ENCODE peak calls at places on chromosomes 4 and X, in ten cellular contexts. V is EH; R is T-cell; W is WTC11; D is fibroblast of gingiva; J is effector memory CD4-positive, alpha-beta T cell; G is stimulated activated CD4-positive, alpha-beta T cell treated with anti-CD3 and anti-CD28 coated beads, Interleukin-1b, Interleukin-23, amount 100 ng/mL, for 24 hours; X is fibroblast of pulmonary artery; U is CD4-positive, alpha-beta T cell; L is Right ventricle myocardium superior. N is an unnamed sample.

GRCh38 chr4:185566425-185566824 is 31.1 kb upstream of the PDLIM3 start:
- DNase-seq in V (no peak), R (no peak), W (no peak), D (no peak), J (no peak), G (no peak), X (peak), U (no peak), L (peak), N (peak)

GRCh38 chr4:163548481-163549243 is 54.2 kb downstream of the TMA16 start:
- DNase-seq in V (peak), R (no peak), W (no peak), D (peak), J (no peak), G (no peak), X (peak), U (no peak), L (no peak), N (no peak)

GRCh38 chr4:152094851-152095700 is 334.3 kb upstream of the GATB start:
- DNase-seq in V (peak), R (no peak), W (no peak), D (no peak), J (no peak), G (no peak), X (peak), U (no peak), L (no peak), N (no peak)

GRCh38 chrX:73398185-73398914 is 48.5 kb upstream of the CDX4 start:
- DNase-seq in V (no peak), R (no peak), W (no peak), D (no peak), J (no peak), G (no peak), X (no peak), U (no peak), L (no peak), N (no peak)

GRCh38 chr4:41611881-41612871 is 74.2 kb downstream of the LIMCH1 start:
- DNase-seq in V (peak), R (no peak), W (peak), D (no peak), J (no peak), G (no peak), X (peak), U (no peak), L (peak), N (peak)

GRCh38 chr4:100372432-100372831 is 145.4 kb downstream of the EMCN start:
- DNase-seq in V (peak), R (no peak), W (peak), D (no peak), J (no peak), G (no peak), X (peak), U (no peak), L (no peak), N (no peak)

GRCh38 chrX:136221851-136222513 is 29.2 kb downstream of the MAP7D3 start:
- DNase-seq in V (peak), R (no peak), W (no peak), D (no peak), J (no peak), G (no peak), X (no peak), U (no peak), L (no peak), N (no peak)

GRCh38 chrX:128975716-128976115 is 547.6 kb downstream of the SMARCA1 start:
- DNase-seq in V (no peak), R (no peak), W (peak), D (no peak), J (no peak), G (no peak), X (peak), U (no peak), L (no peak), N (no peak)

GRCh38 chr4:23788460-23788859 is 101.4 kb downstream of the PPARGC1A start:
- DNase-seq in V (peak), R (no peak), W (no peak), D (no peak), J (no peak), G (no peak), X (peak), U (no peak), L (no peak), N (no peak)

GRCh38 chrX:1477801-1478458 is 25.2 kb upstream of the ASMTL start:
- DNase-seq in V (peak), R (no peak), W (no peak), D (no peak), J (no peak), G (no peak), X (no peak), U (no peak), L (no peak), N (no peak)

GRCh38 chrX:30141966-30142365 is 73.4 kb upstream of the MAGEB2 start:
- DNase-seq in V (peak), R (no peak), W (peak), D (peak), J (no peak), G (no peak), X (peak), U (no peak), L (no peak), N (no peak)

GRCh38 chr4:114673306-114673705 is 74.7 kb downstream of the UGT8 start:
- DNase-seq in V (no peak), R (no peak), W (no peak), D (no peak), J (no peak), G (no peak), X (no peak), U (no peak), L (no peak), N (no peak)

GRCh38 chrX:18895157-18895952 is 88.6 kb downstream of the PHKA2 start:
- DNase-seq in V (no peak), R (no peak), W (no peak), D (peak), J (no peak), G (no peak), X (peak), U (no peak), L (peak), N (no peak)

GRCh38 chr4:13164783-13165371 is 319.3 kb downstream of the RAB28 start:
- DNase-seq in V (no peak), R (no peak), W (no peak), D (no peak), J (no peak), G (no peak), X (no peak), U (no peak), L (no peak), N (no peak)

GRCh38 chr4:84279678-84280077 is 219.4 kb downstream of the NKX6-1 start:
- DNase-seq in V (peak), R (no peak), W (no peak), D (peak), J (no peak), G (no peak), X (no peak), U (no peak), L (no peak), N (no peak)

GRCh38 chrX:48560681-48561080 is 13.6 kb upstream of the RBM3 start:
- DNase-seq in V (no peak), R (no peak), W (no peak), D (no peak), J (no peak), G (no peak), X (no peak), U (no peak), L (no peak), N (no peak)

GRCh38 chrX:8987672-8988250 is 46.2 kb downstream of the FAM9B start:
- DNase-seq in V (no peak), R (peak), W (no peak), D (no peak), J (peak), G (no peak), X (no peak), U (peak), L (no peak), N (no peak)

GRCh38 chrX:20225488-20225833 is 41.2 kb downstream of the RPS6KA3 start:
- DNase-seq in V (no peak), R (no peak), W (no peak), D (no peak), J (no peak), G (no peak), X (no peak), U (no peak), L (no peak), N (no peak)

GRCh38 chr4:173318648-173319211 is 15.4 kb downstream of the HMGB2 start:
- DNase-seq in V (peak), R (no peak), W (no peak), D (peak), J (no peak), G (no peak), X (peak), U (no peak), L (no peak), N (no peak)

GRCh38 chr4:128879971-128880370 is 70.5 kb downstream of the JADE1 start:
- DNase-seq in V (no peak), R (no peak), W (no peak), D (peak), J (no peak), G (no peak), X (no peak), U (no peak), L (no peak), N (no peak)

GRCh38 chr4:175954685-175955084 is 111.0 kb upstream of the WDR17 start:
- DNase-seq in V (no peak), R (no peak), W (no peak), D (no peak), J (no peak), G (no peak), X (no peak), U (no peak), L (no peak), N (no peak)

GRCh38 chr4:10085828-10086505 is 30.6 kb downstream of the WDR1 start:
- DNase-seq in V (no peak), R (no peak), W (no peak), D (no peak), J (no peak), G (no peak), X (no peak), U (no peak), L (peak), N (peak)

GRCh38 chrX:103356023-103356798 is at the start of gene TCEAL9:
- DNase-seq in V (peak), R (no peak), W (peak), D (peak), J (no peak), G (no peak), X (peak), U (no peak), L (peak), N (peak)

GRCh38 chrX:29661290-29661689 is 554.1 kb upstream of the MAGEB2 start:
- DNase-seq in V (peak), R (no peak), W (no peak), D (no peak), J (no peak), G (no peak), X (peak), U (no peak), L (no peak), N (no peak)

GRCh38 chr4:140162596-140162995 is 8.6 kb upstream of the MAML3 start:
- DNase-seq in V (no peak), R (no peak), W (no peak), D (no peak), J (no peak), G (no peak), X (no peak), U (no peak), L (no peak), N (no peak)

GRCh38 chr4:42360158-42360557 is 37.1 kb upstream of the SHISA3 start:
- DNase-seq in V (no peak), R (no peak), W (no peak), D (no peak), J (no peak), G (no peak), X (no peak), U (no peak), L (no peak), N (no peak)

GRCh38 chr4:23235613-23236390 is 543.1 kb downstream of the GBA3 start:
- DNase-seq in V (no peak), R (no peak), W (no peak), D (no peak), J (no peak), G (no peak), X (no peak), U (no peak), L (no peak), N (no peak)

GRCh38 chrX:15206306-15206705 is 63.6 kb downstream of the ASB9 start:
- DNase-seq in V (no peak), R (no peak), W (no peak), D (no peak), J (no peak), G (no peak), X (no peak), U (no peak), L (no peak), N (no peak)

GRCh38 chr4:7831858-7832257 is 107.8 kb downstream of the AFAP1 start:
- DNase-seq in V (no peak), R (no peak), W (no peak), D (no peak), J (no peak), G (no peak), X (no peak), U (no peak), L (no peak), N (no peak)

GRCh38 chrX:43605351-43605750 is 50.7 kb upstream of the MAOA start:
- DNase-seq in V (no peak), R (no peak), W (no peak), D (no peak), J (no peak), G (no peak), X (no peak), U (no peak), L (no peak), N (no peak)

GRCh38 chrX:36978886-36979285 is 29.3 kb upstream of the FAM47C start:
- DNase-seq in V (peak), R (no peak), W (no peak), D (peak), J (no peak), G (no peak), X (no peak), U (no peak), L (no peak), N (no peak)

GRCh38 chr4:55670695-55671094 is 34.6 kb upstream of the NMU start:
- DNase-seq in V (no peak), R (no peak), W (no peak), D (no peak), J (no peak), G (no peak), X (no peak), U (no peak), L (no peak), N (no peak)

GRCh38 chrX:9515464-9515863 is 50.6 kb downstream of the TBL1X start:
- DNase-seq in V (no peak), R (no peak), W (no peak), D (no peak), J (no peak), G (no peak), X (peak), U (no peak), L (no peak), N (no peak)

GRCh38 chr4:26288308-26288982 is 32.4 kb upstream of the RBPJ start:
- DNase-seq in V (peak), R (no peak), W (no peak), D (peak), J (no peak), G (no peak), X (peak), U (no peak), L (no peak), N (no peak)

GRCh38 chrX:17020828-17021821 is 74.7 kb downstream of the REPS2 start:
- DNase-seq in V (no peak), R (no peak), W (no peak), D (no peak), J (no peak), G (no peak), X (no peak), U (no peak), L (no peak), N (no peak)

GRCh38 chr4:121789470-121789869 is 11.7 kb upstream of the EXOSC9 start:
- DNase-seq in V (peak), R (no peak), W (no peak), D (no peak), J (no peak), G (no peak), X (no peak), U (no peak), L (no peak), N (no peak)

GRCh38 chr4:140718240-140718639 is 37.9 kb downstream of the TBC1D9 start:
- DNase-seq in V (peak), R (no peak), W (no peak), D (peak), J (no peak), G (no peak), X (peak), U (no peak), L (no peak), N (no peak)

GRCh38 chr4:54539500-54540029 is 118.2 kb upstream of the KIT start:
- DNase-seq in V (peak), R (no peak), W (peak), D (peak), J (no peak), G (no peak), X (peak), U (no peak), L (peak), N (peak)

GRCh38 chr4:38237139-38237538 is 276.9 kb downstream of the PTTG2 start:
- DNase-seq in V (peak), R (no peak), W (no peak), D (peak), J (no peak), G (no peak), X (peak), U (no peak), L (no peak), N (no peak)

N was measured in left cardiac atrium.